ENCODE peak calls at places on chromosomes 6 and 20, in seven cellular contexts. B is SK-N-SH, Q is HepG2, M is H1, I is K562, K is GM12878, V is HCT116. T is an unnamed sample.

GRCh38 chr6:16729183-16729696 is 32.0 kb downstream of the ATXN1 start:
- DNase-seq in I (no peak), V (no peak), M (no peak), K (no peak), Q (peak), B (no peak), T (peak)

GRCh38 chr6:158042245-158042798 is 60.7 kb downstream of the SYNJ2 start:
- DNase-seq in B (peak), V (peak), K (no peak), Q (peak), I (peak), M (no peak), T (no peak)

GRCh38 chr6:96626749-96627353 is 63.9 kb downstream of the FHL5 start:
- DNase-seq in M (no peak), I (peak), V (peak), B (peak), K (peak), Q (peak), T (no peak)

GRCh38 chr20:63191400-63191799 is 24.5 kb downstream of the YTHDF1 start:
- DNase-seq in Q (no peak), K (no peak), V (peak), I (no peak), B (no peak), M (no peak), T (peak)

GRCh38 chr6:10633216-10633615 is 61.2 kb downstream of the C6orf52 start:
- DNase-seq in I (peak), K (peak), B (no peak), V (peak), Q (peak), M (no peak), T (peak)

GRCh38 chr6:21800948-21801438 is 207.4 kb downstream of the SOX4 start:
- DNase-seq in K (no peak), M (no peak), Q (peak), B (no peak), I (no peak), V (no peak), T (peak)

GRCh38 chr6:45212976-45213375 is 115.2 kb upstream of the RUNX2 start:
- DNase-seq in V (no peak), I (no peak), Q (no peak), B (no peak), M (no peak), K (no peak), T (no peak)

GRCh38 chr6:20688710-20689500 is 154.6 kb downstream of the CDKAL1 start:
- DNase-seq in B (no peak), V (no peak), I (peak), K (peak), M (no peak), Q (no peak), T (no peak)

GRCh38 chr20:62219101-62219991 is 732 bp downstream of the HRH3 start:
- DNase-seq in M (no peak), B (peak), Q (no peak), K (no peak), I (no peak), V (no peak), T (no peak)

GRCh38 chr6:167764713-167765479 is 61.8 kb upstream of the AFDN start:
- DNase-seq in M (no peak), B (no peak), V (no peak), Q (peak), I (no peak), K (no peak), T (no peak)

GRCh38 chr6:85679445-85680123 is 36.9 kb upstream of the SYNCRIP start:
- DNase-seq in Q (no peak), B (no peak), I (no peak), K (no peak), V (no peak), M (no peak), T (no peak)

GRCh38 chr20:62603907-62604785 is 38.2 kb upstream of the SLCO4A1 start:
- DNase-seq in K (no peak), V (no peak), B (no peak), I (no peak), M (no peak), Q (no peak), T (no peak)

GRCh38 chr6:143536866-143537691 is 25.6 kb upstream of the FUCA2 start:
- DNase-seq in B (peak), I (no peak), Q (peak), V (peak), K (no peak), M (no peak), T (peak)

GRCh38 chr6:128599036-128599435 is 78.6 kb upstream of the PTPRK start:
- DNase-seq in Q (no peak), K (no peak), B (no peak), I (no peak), M (no peak), V (no peak), T (no peak)

GRCh38 chr6:138188278-138188923 is 26.7 kb downstream of the ARFGEF3 start:
- DNase-seq in Q (no peak), M (no peak), K (no peak), B (no peak), I (no peak), V (no peak), T (no peak)

GRCh38 chr6:150214310-150214709 is 71.5 kb downstream of the PPP1R14C start:
- DNase-seq in B (no peak), I (no peak), V (no peak), Q (no peak), M (no peak), K (no peak), T (no peak)

GRCh38 chr6:3414704-3415453 is 42.0 kb downstream of the SLC22A23 start:
- DNase-seq in I (peak), B (no peak), V (no peak), M (no peak), K (no peak), Q (peak), T (no peak)

GRCh38 chr6:150267686-150268561 is 100.9 kb upstream of the IYD start:
- DNase-seq in V (no peak), I (peak), B (no peak), M (no peak), K (no peak), Q (no peak), T (no peak)

GRCh38 chr20:57547250-57547649 is 13.7 kb upstream of the PCK1 start:
- DNase-seq in M (no peak), V (no peak), B (no peak), I (no peak), Q (peak), K (no peak), T (no peak)

GRCh38 chr6:93786474-93787330 is 367.3 kb upstream of the EPHA7 start:
- DNase-seq in K (no peak), I (no peak), V (no peak), Q (no peak), M (peak), B (no peak), T (no peak)

GRCh38 chr6:101597711-101598110 is 204.2 kb downstream of the GRIK2 start:
- DNase-seq in V (peak), B (no peak), I (no peak), M (no peak), Q (no peak), K (no peak), T (no peak)

GRCh38 chr20:52104546-52105044 is 87.0 kb downstream of the ZFP64 start:
- DNase-seq in I (no peak), K (no peak), Q (no peak), V (no peak), B (peak), M (peak), T (no peak)

GRCh38 chr6:80622641-80623040 is 516.2 kb downstream of the BCKDHB start:
- DNase-seq in Q (no peak), B (no peak), K (no peak), M (no peak), V (no peak), I (no peak), T (no peak)

GRCh38 chr20:62754122-62754990 is 41.9 kb upstream of the MRGBP start:
- DNase-seq in I (no peak), M (no peak), K (no peak), B (no peak), V (no peak), Q (no peak), T (no peak)

GRCh38 chr20:2899243-2899642 is 26.0 kb downstream of the PTPRA start:
- DNase-seq in M (no peak), V (no peak), Q (no peak), K (peak), B (no peak), I (no peak), T (no peak)

GRCh38 chr20:44616604-44616964 is 34.2 kb downstream of the PKIG start:
- DNase-seq in M (no peak), V (no peak), K (no peak), Q (no peak), I (peak), B (no peak), T (no peak)

GRCh38 chr6:15948930-15949900 is 179.7 kb upstream of the MYLIP start:
- DNase-seq in I (peak), V (no peak), Q (peak), M (no peak), B (peak), K (no peak), T (no peak)

GRCh38 chr6:166556336-166556735 is 30.1 kb downstream of the RAMACL start:
- DNase-seq in I (no peak), M (no peak), V (no peak), Q (no peak), B (no peak), K (no peak), T (no peak)

GRCh38 chr6:33785766-33786165 is 3.2 kb downstream of the LEMD2 start:
- DNase-seq in Q (no peak), V (no peak), B (no peak), M (no peak), I (no peak), K (no peak), T (no peak)
- TF ChIP-seq SIN3A in Q (no peak), V (no peak), B (no peak), M (no peak), I (no peak), K (no peak), T (no peak)

GRCh38 chr20:23085415-23086055 is 589 bp downstream of the CD93 start:
- DNase-seq in B (no peak), Q (no peak), I (no peak), M (no peak), K (no peak), V (no peak), T (no peak)
- TF ChIP-seq SIN3A in B (no peak), Q (no peak), I (no peak), M (no peak), K (no peak), V (no peak), T (no peak)

GRCh38 chr6:88588938-88589337 is 374.5 kb downstream of the RNGTT start:
- DNase-seq in B (no peak), K (no peak), V (no peak), Q (no peak), M (no peak), I (no peak), T (no peak)

GRCh38 chr6:88586371-88587157 is 376.9 kb downstream of the RNGTT start:
- DNase-seq in M (no peak), B (no peak), K (no peak), Q (no peak), I (no peak), V (no peak), T (no peak)

GRCh38 chr6:88585081-88585692 is 378.2 kb downstream of the RNGTT start:
- DNase-seq in M (no peak), V (no peak), Q (no peak), K (no peak), I (no peak), B (no peak), T (no peak)

GRCh38 chr6:88587158-88587537 is 376.3 kb downstream of the RNGTT start:
- DNase-seq in V (no peak), M (no peak), K (no peak), B (no peak), Q (no peak), I (no peak), T (no peak)

GRCh38 chr6:88584581-88584980 is 378.8 kb downstream of the RNGTT start:
- DNase-seq in M (no peak), I (no peak), K (no peak), Q (no peak), V (no peak), B (no peak), T (no peak)
- TF ChIP-seq SIN3A in M (no peak), I (no peak), K (no peak), Q (no peak), V (no peak), B (no peak), T (no peak)

GRCh38 chr6:88872962-88873361 is 90.5 kb downstream of the RNGTT start:
- DNase-seq in Q (no peak), I (no peak), B (no peak), V (no peak), K (no peak), M (no peak), T (no peak)

GRCh38 chr6:88868559-88868860 is 94.9 kb downstream of the RNGTT start:
- DNase-seq in V (no peak), I (no peak), Q (no peak), K (no peak), B (no peak), M (no peak), T (no peak)

GRCh38 chr6:88870728-88871330 is 92.6 kb downstream of the RNGTT start:
- DNase-seq in V (peak), I (peak), K (peak), B (peak), M (no peak), Q (peak), T (no peak)

GRCh38 chr6:88869263-88870023 is 94.0 kb downstream of the RNGTT start:
- DNase-seq in I (no peak), B (no peak), Q (no peak), V (no peak), K (no peak), M (no peak), T (no peak)

DNA sequence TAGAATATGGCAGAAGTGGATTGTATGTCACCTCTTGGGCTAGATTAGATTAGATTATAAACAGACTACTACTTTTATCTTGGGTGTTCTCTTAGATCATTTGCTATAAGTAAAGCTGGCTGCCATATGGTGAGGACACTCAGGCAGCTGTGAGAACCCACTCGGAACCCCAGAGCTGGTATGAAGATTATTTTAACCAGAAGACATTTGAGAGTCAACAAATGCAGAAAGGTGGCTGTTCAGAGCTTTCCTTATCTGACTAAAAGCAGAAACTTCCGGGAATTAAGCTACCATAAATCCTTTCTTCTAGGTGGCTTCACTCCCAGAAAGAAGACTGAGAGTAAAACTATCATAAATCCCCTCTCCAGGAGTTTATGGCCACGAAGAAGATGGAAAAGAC is 91.9 kb downstream of the RNGTT start:
- DNase-seq in M (no peak), Q (no peak), B (no peak), V (no peak), K (no peak), I (no peak), T (no peak)
- TF ChIP-seq SIN3A in M (no peak), Q (no peak), B (no peak), V (no peak), K (no peak), I (no peak), T (no peak)